ENCODE peak calls at places on chromosomes 12 and 14, in six cellular contexts. K, M, W, P, Q and U are unnamed samples. For H3K36me3, the result is how much of the 10 kb centered on the place peaks cover.

GRCh38 chr14:99260652-99261551 is 11.1 kb downstream of the BCL11B start:
- DNase-seq in K (no peak), M (peak), W (peak), P (no peak), Q (no peak), U (peak)

GRCh38 chr14:47194051-47194450 is 481.4 kb downstream of the MDGA2 start:
- DNase-seq in K (no peak), M (no peak), W (no peak), P (no peak), Q (no peak), U (no peak)

GRCh38 chr14:105702275-105702817 is 176.0 kb downstream of the TMEM121 start:
- DNase-seq in K (no peak), M (no peak), W (no peak), P (no peak), Q (no peak), U (no peak)

GRCh38 chr12:132557969-132558856 is 52.2 kb downstream of the LRCOL1 start:
- DNase-seq in K (peak), M (no peak), W (no peak), P (no peak), Q (no peak), U (no peak)

GRCh38 chr12:130286741-130287140 is 50.9 kb upstream of the PIWIL1 start:
- DNase-seq in K (peak), M (no peak), W (no peak), P (no peak), Q (no peak), U (no peak)

GRCh38 chr12:39145175-39145999 is 240.0 kb upstream of the CPNE8 start:
- DNase-seq in K (no peak), M (no peak), W (peak), P (peak), Q (peak), U (no peak)

GRCh38 chr12:53754633-53755261 is 3.0 kb upstream of the CISTR start:
- DNase-seq in K (no peak), M (peak), W (no peak), P (peak), Q (no peak), U (no peak)

GRCh38 chr12:68440068-68440581 is 108.0 kb upstream of the MDM1 start:
- DNase-seq in K (no peak), M (no peak), W (no peak), P (no peak), Q (no peak), U (no peak)

GRCh38 chr12:131428086-131428685 is 282.7 kb upstream of the SFSWAP start:
- DNase-seq in K (no peak), M (no peak), W (no peak), P (no peak), Q (no peak), U (no peak)

GRCh38 chr14:72619881-72620280 is 274.0 kb downstream of the DPF3 start:
- DNase-seq in K (no peak), M (no peak), W (no peak), P (no peak), Q (no peak), U (no peak)

GRCh38 chr12:68310370-68310769 is 21.8 kb downstream of the MDM1 start:
- DNase-seq in K (no peak), M (no peak), W (no peak), P (no peak), Q (no peak), U (no peak)

GRCh38 chr12:49954863-49955830 is 4.6 kb downstream of the AQP2 start:
- DNase-seq in K (no peak), M (no peak), W (no peak), P (no peak), Q (no peak), U (no peak)

GRCh38 chr12:102735104-102735503 is 181.9 kb downstream of the PAH start:
- DNase-seq in K (no peak), M (no peak), W (no peak), P (no peak), Q (no peak), U (no peak)

GRCh38 chr14:68148276-68148675 is 328.7 kb downstream of the RAD51B start:
- DNase-seq in K (no peak), M (no peak), W (no peak), P (no peak), Q (no peak), U (no peak)

GRCh38 chr12:122116707-122117535 is 38.4 kb downstream of the MLXIP start:
- DNase-seq in K (no peak), M (no peak), W (no peak), P (no peak), Q (no peak), U (peak)

GRCh38 chr12:95836630-95837239 is 22.0 kb upstream of the SNRPF start:
- DNase-seq in K (no peak), M (no peak), W (no peak), P (no peak), Q (no peak), U (peak)

GRCh38 chr12:66176105-66176504 is 6.3 kb upstream of the TMBIM4 start:
- DNase-seq in K (no peak), M (no peak), W (no peak), P (no peak), Q (no peak), U (no peak)

GRCh38 chr12:111773801-111774551 is 7.2 kb downstream of the ALDH2 start:
- DNase-seq in K (peak), M (no peak), W (peak), P (peak), Q (peak), U (peak)

GRCh38 chr12:54126696-54127537 is 61.9 kb downstream of the SMUG1 start:
- DNase-seq in K (peak), M (no peak), W (peak), P (peak), Q (peak), U (peak)

GRCh38 chr12:47551426-47551851 is 154.4 kb downstream of the RPAP3 start:
- DNase-seq in K (no peak), M (no peak), W (no peak), P (no peak), Q (peak), U (no peak)

GRCh38 chr12:127640181-127640886 is 626.6 kb upstream of the TMEM132C start:
- DNase-seq in K (no peak), M (no peak), W (no peak), P (no peak), Q (peak), U (no peak)

GRCh38 chr14:51244591-51244990 is 4.5 kb downstream of the TMX1 start:
- DNase-seq in K (no peak), M (no peak), W (no peak), P (no peak), Q (no peak), U (no peak)

GRCh38 chr12:6996040-6996441 is 22.2 kb downstream of the LPCAT3 start:
- DNase-seq in K (peak), M (no peak), W (peak), P (no peak), Q (peak), U (peak)

GRCh38 chr12:32264995-32265394 is 134.4 kb upstream of the FGD4 start:
- DNase-seq in K (peak), M (peak), W (no peak), P (no peak), Q (peak), U (no peak)

GRCh38 chr14:68945585-68946289 is 33.4 kb downstream of the ACTN1 start:
- DNase-seq in K (no peak), M (no peak), W (no peak), P (no peak), Q (no peak), U (peak)

GRCh38 chr12:51951843-51952722 is 584 bp downstream of the ACVR1B start:
- DNase-seq in K (peak), M (peak), W (peak), P (peak), Q (no peak), U (no peak)

GRCh38 chr14:52080171-52080800 is 11.4 kb upstream of the NID2 start:
- DNase-seq in K (no peak), M (no peak), W (no peak), P (no peak), Q (no peak), U (no peak)

GRCh38 chr12:82461851-82462250 is 103.5 kb downstream of the METTL25 start:
- DNase-seq in K (no peak), M (no peak), W (no peak), P (no peak), Q (no peak), U (no peak)

GRCh38 chr14:68464716-68465115 is 328.2 kb downstream of the ZFP36L1 start:
- DNase-seq in K (no peak), M (no peak), W (no peak), P (no peak), Q (no peak), U (no peak)

GRCh38 chr14:60695327-60695726 is 28.8 kb downstream of the SIX4 start:
- DNase-seq in K (no peak), M (no peak), W (no peak), P (no peak), Q (no peak), U (no peak)

GRCh38 chr12:91225316-91225715 is 42.7 kb upstream of the DCN start:
- DNase-seq in K (no peak), M (no peak), W (no peak), P (no peak), Q (peak), U (no peak)

GRCh38 chr14:55605793-55606192 is 25.8 kb downstream of the KTN1 start:
- DNase-seq in K (no peak), M (no peak), W (no peak), P (no peak), Q (no peak), U (no peak)

GRCh38 chr12:77940011-77940423 is 109.3 kb downstream of the NAV3 start:
- DNase-seq in K (peak), M (no peak), W (no peak), P (no peak), Q (no peak), U (no peak)

GRCh38 chr14:104148433-104149277 is 10.3 kb downstream of the KIF26A start:
- DNase-seq in K (no peak), M (no peak), W (no peak), P (no peak), Q (no peak), U (no peak)

GRCh38 chr14:67485501-67486095 is 2.9 kb downstream of the TMEM229B start:
- DNase-seq in K (peak), M (no peak), W (no peak), P (no peak), Q (peak), U (no peak)

GRCh38 chr12:42810006-42810405 is 220.5 kb upstream of the PRICKLE1 start:
- DNase-seq in K (no peak), M (no peak), W (no peak), P (no peak), Q (no peak), U (no peak)

GRCh38 chr12:52749827-52750226 is 27.3 kb downstream of the KRT76 start:
- DNase-seq in K (no peak), M (no peak), W (no peak), P (no peak), Q (no peak), U (no peak)

DNA sequence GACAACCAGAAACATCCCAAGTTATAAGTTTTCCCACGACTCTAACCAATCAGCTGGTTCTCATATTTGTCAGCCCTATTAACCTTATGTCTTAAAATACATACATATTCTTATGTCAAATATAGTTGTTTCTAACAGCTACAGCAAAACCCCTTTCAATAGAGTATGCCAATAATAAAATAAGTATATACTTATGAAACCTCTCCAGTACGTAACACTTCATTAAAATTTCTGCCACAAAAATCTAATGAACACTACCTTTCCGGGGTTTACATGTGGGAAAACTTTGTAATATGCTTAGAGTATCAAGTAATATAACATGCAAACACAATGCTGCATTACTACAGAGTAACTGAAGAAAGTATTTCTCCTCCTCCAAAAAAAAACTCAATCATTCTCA is 1.8 kb downstream of the LRP6 start:
- DNase-seq in K (no peak), M (no peak), W (no peak), P (no peak), Q (no peak), U (no peak)
- H3K4me3 ChIP-seq in K (no peak), M (peak), W (peak), P (peak), Q (peak), U (peak)

DNA sequence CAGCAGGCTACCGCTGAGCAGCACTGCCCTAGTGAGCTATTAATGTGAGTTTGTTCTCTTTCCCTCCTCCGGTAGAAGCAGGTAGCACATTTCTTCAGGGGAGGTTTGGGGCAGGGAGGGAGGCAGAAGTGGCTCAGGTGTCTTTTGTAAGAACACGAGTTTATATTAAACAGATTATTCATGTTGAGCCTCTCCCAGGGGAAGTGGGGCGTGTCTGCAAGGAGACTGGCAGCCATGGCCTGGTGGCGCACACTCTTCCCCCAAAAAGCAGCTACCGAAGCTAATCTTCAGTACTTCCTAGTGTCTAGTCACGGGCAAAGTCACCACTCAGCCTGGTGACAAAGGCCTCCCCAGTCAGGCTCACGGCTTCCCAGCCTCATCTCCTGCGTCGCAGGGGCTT is 53.3 kb downstream of the PRIMA1 start:
- DNase-seq in K (no peak), M (no peak), W (no peak), P (no peak), Q (no peak), U (no peak)
- H3K27ac ChIP-seq in K (no peak), M (no peak), W (no peak), P (no peak), Q (no peak), U (no peak)

DNA sequence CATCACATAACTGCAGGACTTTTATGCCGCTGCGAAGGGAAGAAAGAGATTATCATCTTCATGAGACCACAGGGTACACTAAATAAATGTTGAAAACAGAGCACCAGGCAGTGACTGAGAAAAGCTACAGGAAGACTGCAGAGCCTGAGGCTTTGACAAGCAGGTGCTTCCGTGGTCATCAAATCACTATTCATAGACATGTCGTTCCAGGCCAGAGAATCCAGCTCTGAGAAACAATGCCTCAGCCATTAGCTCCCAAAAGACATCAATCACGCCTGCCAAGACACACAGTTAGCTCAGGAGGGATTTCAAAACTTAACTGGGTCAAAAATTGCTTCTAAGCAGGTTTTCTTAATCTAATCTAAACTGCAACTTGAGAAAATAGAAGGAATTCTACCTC is 47.2 kb upstream of the GARIN6 start:
- DNase-seq in K (no peak), M (peak), W (peak), P (no peak), Q (no peak), U (no peak)
- H3K36me3 ChIP-seq in K (under half), M (half or more), W (under half), P (under half), Q (under half), U (under half)

GRCh38 chr14:77580477-77580876 is 36.0 kb downstream of the SPTLC2 start:
- DNase-seq in K (no peak), M (no peak), W (no peak), P (no peak), Q (no peak), U (peak)
- H3K4me3 ChIP-seq in K (no peak), M (no peak), W (no peak), P (no peak), Q (no peak), U (no peak)

GRCh38 chr12:55933799-55934174 is 2.8 kb downstream of the DGKA start:
- DNase-seq in K (no peak), M (no peak), W (no peak), P (no peak), Q (no peak), U (no peak)
- H3K27ac ChIP-seq in K (no peak), M (no peak), W (no peak), P (no peak), Q (no peak), U (peak)